ENCODE peak calls at places on chromosome 15, in five cellular contexts. One of them, this sample, is unnamed.

GRCh38 chr15:77859491-77860060 is 217.9 kb downstream of the TBC1D2B start:
- DNase-seq in CD8-positive, alpha-beta memory T cell: no peak
- DNase-seq in PC-9: no peak
- DNase-seq in psoas muscle: no peak
- DNase-seq in ovary: no peak
- DNase-seq in this sample: no peak

GRCh38 chr15:22808240-22808639 is 21.8 kb downstream of the NIPA1 start:
- DNase-seq in ovary: no peak
- DNase-seq in CD8-positive, alpha-beta memory T cell: no peak
- DNase-seq in PC-9: no peak
- DNase-seq in psoas muscle: no peak
- DNase-seq in this sample: no peak

GRCh38 chr15:45253330-45253729 is 1.3 kb downstream of the SLC28A2 start:
- DNase-seq in ovary: no peak
- DNase-seq in PC-9: no peak
- DNase-seq in psoas muscle: no peak
- DNase-seq in CD8-positive, alpha-beta memory T cell: no peak
- DNase-seq in this sample: no peak

GRCh38 chr15:79680721-79681120 is 216.1 kb downstream of the MTHFS start:
- DNase-seq in psoas muscle: no peak
- DNase-seq in CD8-positive, alpha-beta memory T cell: no peak
- DNase-seq in PC-9: no peak
- DNase-seq in ovary: no peak
- DNase-seq in this sample: no peak

GRCh38 chr15:26864664-26865191 is 2.1 kb upstream of the GABRA5 start:
- DNase-seq in PC-9: no peak
- DNase-seq in psoas muscle: no peak
- DNase-seq in ovary: no peak
- DNase-seq in CD8-positive, alpha-beta memory T cell: no peak
- DNase-seq in this sample: no peak

GRCh38 chr15:82805994-82806406 is at the start of gene FSD2:
- DNase-seq in CD8-positive, alpha-beta memory T cell: no peak
- DNase-seq in ovary: no peak
- DNase-seq in PC-9: no peak
- DNase-seq in psoas muscle: peak; percentile 67
- DNase-seq in this sample: no peak

GRCh38 chr15:29196306-29196705 is 73.3 kb downstream of the NSMCE3 start:
- DNase-seq in psoas muscle: no peak
- DNase-seq in PC-9: no peak
- DNase-seq in ovary: no peak
- DNase-seq in CD8-positive, alpha-beta memory T cell: no peak
- DNase-seq in this sample: no peak

GRCh38 chr15:38600241-38600640 is 35.6 kb upstream of the RASGRP1 start:
- DNase-seq in CD8-positive, alpha-beta memory T cell: no peak
- DNase-seq in PC-9: no peak
- DNase-seq in psoas muscle: no peak
- DNase-seq in ovary: no peak
- DNase-seq in this sample: no peak

GRCh38 chr15:100973351-100974034 is 54.3 kb downstream of the LRRK1 start:
- DNase-seq in psoas muscle: no peak
- DNase-seq in CD8-positive, alpha-beta memory T cell: no peak
- DNase-seq in PC-9: no peak
- DNase-seq in ovary: no peak
- DNase-seq in this sample: no peak

GRCh38 chr15:79595995-79596622 is 164.0 kb downstream of the MINAR1 start:
- DNase-seq in PC-9: peak; percentile 78
- DNase-seq in psoas muscle: no peak
- DNase-seq in CD8-positive, alpha-beta memory T cell: no peak
- DNase-seq in ovary: no peak
- DNase-seq in this sample: no peak

GRCh38 chr15:98898122-98898521 is 109.5 kb downstream of the PGPEP1L start:
- DNase-seq in ovary: no peak
- DNase-seq in CD8-positive, alpha-beta memory T cell: no peak
- DNase-seq in PC-9: no peak
- DNase-seq in psoas muscle: no peak
- DNase-seq in this sample: no peak

GRCh38 chr15:98893407-98893806 is 114.2 kb downstream of the PGPEP1L start:
- DNase-seq in psoas muscle: no peak
- DNase-seq in ovary: no peak
- DNase-seq in CD8-positive, alpha-beta memory T cell: no peak
- DNase-seq in PC-9: no peak
- DNase-seq in this sample: no peak

GRCh38 chr15:98894312-98894711 is 113.3 kb downstream of the PGPEP1L start:
- DNase-seq in CD8-positive, alpha-beta memory T cell: no peak
- DNase-seq in ovary: no peak
- DNase-seq in PC-9: no peak
- DNase-seq in psoas muscle: no peak
- DNase-seq in this sample: no peak

GRCh38 chr15:98896802-98897732 is 110.5 kb downstream of the PGPEP1L start:
- DNase-seq in ovary: no peak
- DNase-seq in CD8-positive, alpha-beta memory T cell: no peak
- DNase-seq in psoas muscle: no peak
- DNase-seq in PC-9: peak; percentile 95
- DNase-seq in this sample: no peak

GRCh38 chr15:98896002-98896721 is 111.4 kb downstream of the PGPEP1L start:
- DNase-seq in CD8-positive, alpha-beta memory T cell: no peak
- DNase-seq in ovary: no peak
- DNase-seq in PC-9: no peak
- DNase-seq in psoas muscle: no peak
- DNase-seq in this sample: no peak
- H3K4me3 ChIP-seq in CD8-positive, alpha-beta memory T cell: no peak overlapping the region
- H3K4me3 ChIP-seq in ovary: no peak overlapping the region
- H3K4me3 ChIP-seq in PC-9: peak overlapping the region; percentile 2
- H3K4me3 ChIP-seq in psoas muscle: no peak overlapping the region
- H3K4me3 ChIP-seq in this sample: no peak overlapping the region

GRCh38 chr15:40098489-40099261 is 10.0 kb downstream of the BMF start:
- DNase-seq in PC-9: peak; percentile 73
- DNase-seq in CD8-positive, alpha-beta memory T cell: peak; percentile 87
- DNase-seq in ovary: peak; percentile 78
- DNase-seq in psoas muscle: peak; percentile 62
- DNase-seq in this sample: peak; percentile 88
- H3K4me1 ChIP-seq in PC-9: peaks cover 67% of the 10 kb centered on the region
- H3K4me1 ChIP-seq in CD8-positive, alpha-beta memory T cell: peaks cover 45% of the 10 kb centered on the region
- H3K4me1 ChIP-seq in ovary: peaks cover 55% of the 10 kb centered on the region
- H3K4me1 ChIP-seq in psoas muscle: peaks cover 98% of the 10 kb centered on the region
- H3K4me1 ChIP-seq in this sample: peaks cover 59% of the 10 kb centered on the region

DNA sequence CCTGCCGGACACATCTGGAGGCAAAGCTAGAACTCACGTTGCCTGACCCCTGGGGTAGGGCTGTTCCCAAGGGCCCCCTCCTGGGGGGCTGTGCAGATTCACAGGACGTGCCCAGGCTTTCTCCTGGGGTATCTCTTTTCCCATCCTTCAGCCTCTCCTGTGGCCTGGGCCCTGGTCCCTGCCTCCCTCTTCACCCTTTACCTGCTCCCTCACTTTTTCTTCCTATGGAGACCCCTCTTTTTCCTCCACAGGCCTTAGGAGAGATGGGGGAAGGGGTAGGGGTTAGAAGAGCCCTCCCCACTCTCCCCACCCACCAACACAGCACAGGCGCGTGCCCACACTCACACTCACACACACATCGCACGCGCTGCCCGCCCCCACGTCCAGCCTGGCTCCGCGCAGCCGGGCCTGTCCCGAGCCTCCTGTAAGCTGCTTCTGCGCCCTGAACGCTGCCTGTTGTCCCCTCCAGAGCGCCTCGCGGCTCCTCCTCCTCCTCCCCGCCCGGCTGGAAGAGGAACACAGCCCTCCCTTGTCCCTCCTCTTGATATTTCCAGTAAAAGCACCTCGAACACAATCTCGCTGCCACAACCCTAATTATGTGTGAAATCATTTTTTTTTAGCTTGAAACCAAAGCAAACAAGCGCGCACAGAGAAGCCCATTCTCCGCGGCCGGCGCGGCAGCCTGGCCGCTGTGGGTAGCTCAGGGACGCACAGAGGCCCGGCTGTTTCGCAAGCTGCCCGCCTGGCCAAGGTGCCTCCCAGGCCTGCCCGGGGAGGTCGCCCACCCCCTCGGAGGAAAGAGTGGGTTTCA is 33.9 kb upstream of the ACAN start:
- DNase-seq in ovary: no peak
- DNase-seq in PC-9: no peak
- DNase-seq in psoas muscle: no peak
- DNase-seq in CD8-positive, alpha-beta memory T cell: no peak
- DNase-seq in this sample: no peak
- H3K4me3 ChIP-seq in ovary: no peak overlapping the region
- H3K4me3 ChIP-seq in PC-9: no peak overlapping the region
- H3K4me3 ChIP-seq in psoas muscle: no peak overlapping the region
- H3K4me3 ChIP-seq in CD8-positive, alpha-beta memory T cell: no peak overlapping the region
- H3K4me3 ChIP-seq in this sample: no peak overlapping the region

DNA sequence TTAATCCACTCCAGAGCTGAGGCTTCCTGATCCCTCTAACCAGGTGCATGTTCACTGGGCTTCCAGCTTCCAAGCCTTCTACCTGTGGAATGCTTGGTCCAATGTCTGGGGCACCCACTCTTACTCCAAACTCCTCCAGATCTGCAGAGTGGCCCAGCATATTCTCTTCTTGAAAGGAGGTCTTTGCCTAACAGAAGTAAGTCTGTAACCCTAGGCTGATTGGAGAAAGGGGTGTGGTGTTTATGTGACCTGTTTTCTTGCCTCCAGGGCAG is 105.5 kb downstream of the RPLP1 start:
- DNase-seq in CD8-positive, alpha-beta memory T cell: no peak
- DNase-seq in psoas muscle: no peak
- DNase-seq in ovary: no peak
- DNase-seq in PC-9: no peak
- DNase-seq in this sample: no peak
- H3K4me1 ChIP-seq in CD8-positive, alpha-beta memory T cell: no peaks in the 10 kb centered on the region
- H3K4me1 ChIP-seq in psoas muscle: no peaks in the 10 kb centered on the region
- H3K4me1 ChIP-seq in ovary: no peaks in the 10 kb centered on the region
- H3K4me1 ChIP-seq in PC-9: peaks cover 54% of the 10 kb centered on the region
- H3K4me1 ChIP-seq in this sample: no peaks in the 10 kb centered on the region

GRCh38 chr15:72272997-72273352 is 621 bp upstream of the PARP6 start:
- DNase-seq in CD8-positive, alpha-beta memory T cell: no peak
- DNase-seq in ovary: no peak
- DNase-seq in psoas muscle: no peak
- DNase-seq in PC-9: no peak
- DNase-seq in this sample: no peak

GRCh38 chr15:72271895-72272212 is 500 bp downstream of the PARP6 start:
- DNase-seq in ovary: no peak
- DNase-seq in psoas muscle: no peak
- DNase-seq in CD8-positive, alpha-beta memory T cell: no peak
- DNase-seq in PC-9: no peak
- DNase-seq in this sample: no peak

GRCh38 chr15:72269739-72270138 is 2.6 kb downstream of the PARP6 start:
- DNase-seq in ovary: no peak
- DNase-seq in PC-9: no peak
- DNase-seq in psoas muscle: no peak
- DNase-seq in CD8-positive, alpha-beta memory T cell: no peak
- DNase-seq in this sample: no peak

GRCh38 chr15:72272213-72272996 is at the start of gene PARP6:
- DNase-seq in PC-9: peak; percentile 90
- DNase-seq in ovary: peak; percentile 98
- DNase-seq in psoas muscle: peak; percentile 100
- DNase-seq in CD8-positive, alpha-beta memory T cell: peak; percentile 99
- DNase-seq in this sample: peak; percentile 99

GRCh38 chr15:72271221-72271620 is 1.1 kb downstream of the PARP6 start:
- DNase-seq in psoas muscle: no peak
- DNase-seq in ovary: no peak
- DNase-seq in CD8-positive, alpha-beta memory T cell: no peak
- DNase-seq in PC-9: no peak
- DNase-seq in this sample: no peak
- H3K4me3 ChIP-seq in psoas muscle: peak overlapping the region; percentile 93
- H3K4me3 ChIP-seq in ovary: no peak overlapping the region
- H3K4me3 ChIP-seq in CD8-positive, alpha-beta memory T cell: peak overlapping the region; percentile 69
- H3K4me3 ChIP-seq in PC-9: peak overlapping the region; percentile 85
- H3K4me3 ChIP-seq in this sample: peak overlapping the region; percentile 93

GRCh38 chr15:48395532-48396011 is 64.3 kb downstream of the DUT start:
- DNase-seq in psoas muscle: peak; percentile 86
- DNase-seq in ovary: no peak
- DNase-seq in PC-9: no peak
- DNase-seq in CD8-positive, alpha-beta memory T cell: no peak
- DNase-seq in this sample: peak; percentile 51
- H3K4me1 ChIP-seq in psoas muscle: no peaks in the 10 kb centered on the region
- H3K4me1 ChIP-seq in ovary: peaks cover 17% of the 10 kb centered on the region
- H3K4me1 ChIP-seq in PC-9: no peaks in the 10 kb centered on the region
- H3K4me1 ChIP-seq in CD8-positive, alpha-beta memory T cell: no peaks in the 10 kb centered on the region
- H3K4me1 ChIP-seq in this sample: no peaks in the 10 kb centered on the region

This sample was measured in uterus.